ENCODE peak calls at places on chromosomes 12 and 14, in ten cellular contexts. M, T, U, R, W, Z, D, P, B and Y are unnamed samples.

GRCh38 chr14:99037777-99038176 is 234.2 kb downstream of the BCL11B start:
- DNase-seq in M (no peak), T (no peak), U (no peak), R (no peak), W (no peak), Z (peak; percentile 56), D (no peak), P (no peak), B (no peak), Y (no peak)

GRCh38 chr14:106062502-106063272 is 536.3 kb downstream of the TMEM121 start:
- DNase-seq in M (no peak), T (no peak), U (no peak), R (no peak), W (no peak), Z (no peak), D (no peak), P (no peak), B (no peak), Y (no peak)

GRCh38 chr12:49033611-49034286 is 15.2 kb upstream of the PRKAG1 start:
- DNase-seq in M (no peak), T (no peak), U (peak; percentile 16), R (no peak), W (no peak), Z (no peak), D (no peak), P (no peak), B (no peak), Y (no peak)

GRCh38 chr12:25187781-25188180 is 7.2 kb downstream of the DNAI7 start:
- DNase-seq in M (peak; percentile 76), T (no peak), U (peak; percentile 93), R (peak; percentile 91), W (peak; percentile 88), Z (no peak), D (no peak), P (no peak), B (no peak), Y (peak; percentile 94)

GRCh38 chr14:50801706-50802105 is 29.3 kb downstream of the NIN start:
- DNase-seq in M (no peak), T (no peak), U (peak; percentile 42), R (peak; percentile 59), W (peak; percentile 45), Z (no peak), D (no peak), P (no peak), B (no peak), Y (peak; percentile 73)

GRCh38 chr12:6956332-6956727 is 5.2 kb downstream of the PTPN6 start:
- DNase-seq in M (no peak), T (no peak), U (no peak), R (no peak), W (no peak), Z (no peak), D (no peak), P (no peak), B (no peak), Y (no peak)

GRCh38 chr14:19823765-19824164 is 20.2 kb downstream of the OR4N2 start:
- DNase-seq in M (no peak), T (no peak), U (no peak), R (peak; percentile 40), W (peak; percentile 2), Z (no peak), D (no peak), P (no peak), B (no peak), Y (no peak)

GRCh38 chr12:3101309-3102022 is 24.3 kb downstream of the TSPAN9 start:
- DNase-seq in M (no peak), T (no peak), U (no peak), R (no peak), W (peak; percentile 37), Z (no peak), D (no peak), P (no peak), B (no peak), Y (peak; percentile 57)

DNA sequence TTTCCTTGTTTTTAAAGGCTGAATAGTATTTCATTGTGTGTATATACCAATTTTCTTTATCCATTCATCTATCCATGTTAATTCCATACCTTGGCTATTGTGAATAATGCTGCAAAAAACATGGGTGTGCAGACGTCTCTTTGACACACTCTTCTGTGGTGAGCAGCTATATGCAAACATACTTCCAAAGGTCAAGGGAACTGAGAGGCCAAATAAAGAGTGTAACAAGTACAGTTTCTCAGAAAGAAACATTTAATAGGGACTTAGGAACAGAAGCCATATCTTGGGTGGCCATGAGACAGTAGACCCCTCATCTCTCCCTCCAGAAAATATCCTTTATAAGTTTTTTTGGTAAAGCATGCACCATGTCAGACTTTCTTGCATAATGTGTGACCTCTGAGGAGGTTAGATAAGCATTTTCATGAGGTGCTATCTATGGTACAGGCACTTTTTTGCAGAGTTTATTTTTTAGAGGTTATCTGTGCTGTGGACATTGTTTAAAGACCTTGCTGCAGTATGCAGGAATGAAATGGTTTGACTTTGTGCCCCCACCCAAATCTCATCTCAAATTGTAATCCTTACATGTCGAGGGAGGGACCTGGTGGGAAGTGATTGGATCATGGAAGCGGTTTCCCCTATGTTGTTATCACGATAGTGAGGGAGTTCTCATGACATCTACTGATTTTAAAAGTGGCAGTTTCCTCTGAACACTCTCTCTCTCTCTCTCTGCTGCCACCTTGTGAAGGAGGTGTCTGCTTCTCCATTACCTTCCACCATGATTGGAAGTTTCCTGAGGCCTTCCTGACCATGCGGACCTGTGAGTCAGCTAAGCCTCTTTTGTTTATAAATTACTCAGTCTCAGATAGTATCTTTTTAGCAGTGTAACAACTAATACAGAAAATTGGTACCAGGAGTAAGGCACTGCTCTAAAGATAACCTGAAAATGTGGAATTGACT is 1202.3 kb downstream of the GALC start:
- DNase-seq in M (no peak), T (no peak), U (no peak), R (no peak), W (no peak), Z (no peak), D (no peak), P (no peak), B (no peak), Y (no peak)
- TF ChIP-seq CTCF in M (no peak), T (no peak), U (no peak), R (no peak), W (no peak), Z (no peak), D (no peak), P (no peak), B (no peak), Y (no peak)

DNA sequence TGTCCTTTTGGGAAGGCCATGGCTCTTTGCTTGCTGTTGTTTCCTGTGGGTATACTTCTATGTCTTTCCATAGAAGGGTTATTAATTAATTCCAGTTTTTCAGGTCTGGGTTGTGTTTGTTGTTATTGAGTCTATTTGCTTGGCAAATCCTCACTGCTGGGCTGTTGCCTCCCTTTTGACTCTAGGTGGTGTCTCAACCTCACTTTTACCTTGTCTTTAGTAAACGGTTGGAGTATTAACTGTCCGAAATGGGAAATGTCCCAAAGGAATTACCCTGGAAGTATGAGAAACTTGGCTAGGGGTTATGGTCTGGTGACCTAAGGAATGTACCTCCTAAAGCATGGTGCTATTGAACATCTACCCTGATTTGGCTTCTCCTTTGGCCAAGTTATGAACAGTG is 16.7 kb downstream of the PRH1 start:
- DNase-seq in M (no peak), T (no peak), U (no peak), R (peak; percentile 12), W (peak; percentile 3), Z (no peak), D (no peak), P (no peak), B (no peak), Y (no peak)
- TF ChIP-seq CTCF in M (no peak), T (no peak), U (no peak), R (no peak), W (no peak), Z (no peak), D (no peak), P (no peak), B (no peak), Y (no peak)

DNA sequence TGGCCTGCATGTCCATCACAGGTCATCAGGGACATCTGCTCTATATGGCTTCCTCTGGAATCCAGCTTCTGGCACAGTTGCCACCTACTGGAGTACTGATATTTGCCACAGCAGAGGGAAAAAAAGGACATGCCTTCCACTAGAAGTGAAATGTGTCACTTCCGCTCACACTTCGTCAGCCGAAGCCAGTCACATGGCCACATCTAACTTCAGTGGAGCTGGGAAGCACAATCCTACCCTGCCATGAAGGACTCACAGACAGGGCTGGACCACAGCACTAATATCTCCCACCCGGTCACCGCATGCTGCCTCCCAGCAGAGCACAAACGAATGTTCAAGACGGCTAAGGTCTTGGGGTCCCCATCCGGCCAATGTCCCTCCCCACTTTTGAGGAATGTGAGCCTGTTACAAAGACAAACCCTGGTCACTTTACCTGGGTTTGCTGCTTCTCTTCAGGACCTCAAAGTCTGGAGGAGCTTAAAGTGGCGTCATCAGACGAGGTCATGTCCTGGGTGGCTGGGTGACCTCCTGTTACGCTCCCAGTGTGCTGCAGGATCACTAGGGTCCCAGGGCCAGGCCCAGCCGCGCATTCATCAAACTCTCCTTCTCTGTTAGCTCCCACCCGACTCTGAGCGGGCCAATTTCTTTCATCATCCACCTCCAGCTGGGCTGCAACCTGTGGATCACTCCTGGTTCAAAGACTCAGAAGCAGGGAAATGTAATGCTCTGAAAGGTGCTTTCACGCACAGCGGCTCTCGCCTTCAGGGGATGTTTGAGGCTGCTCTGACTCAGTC is 98.5 kb downstream of the GCH1 start:
- DNase-seq in M (no peak), T (no peak), U (no peak), R (no peak), W (no peak), Z (no peak), D (no peak), P (no peak), B (no peak), Y (no peak)
- TF ChIP-seq CTCF in M (no peak), T (no peak), U (no peak), R (no peak), W (no peak), Z (no peak), D (no peak), P (no peak), B (no peak), Y (no peak)

GRCh38 chr12:133080051-133080618 is 588 bp upstream of the ZNF140 start:
- DNase-seq in M (peak; percentile 98), T (peak; percentile 99), U (peak; percentile 100), R (peak; percentile 99), W (peak; percentile 99), Z (peak; percentile 98), D (peak; percentile 98), P (peak; percentile 65), B (peak; percentile 98), Y (peak; percentile 99)
- TF ChIP-seq CTCF in M (peak; percentile 17), T (no peak), U (no peak), R (no peak), W (peak; percentile 9), Z (no peak), D (no peak), P (no peak), B (no peak), Y (peak; percentile 26)

DNA sequence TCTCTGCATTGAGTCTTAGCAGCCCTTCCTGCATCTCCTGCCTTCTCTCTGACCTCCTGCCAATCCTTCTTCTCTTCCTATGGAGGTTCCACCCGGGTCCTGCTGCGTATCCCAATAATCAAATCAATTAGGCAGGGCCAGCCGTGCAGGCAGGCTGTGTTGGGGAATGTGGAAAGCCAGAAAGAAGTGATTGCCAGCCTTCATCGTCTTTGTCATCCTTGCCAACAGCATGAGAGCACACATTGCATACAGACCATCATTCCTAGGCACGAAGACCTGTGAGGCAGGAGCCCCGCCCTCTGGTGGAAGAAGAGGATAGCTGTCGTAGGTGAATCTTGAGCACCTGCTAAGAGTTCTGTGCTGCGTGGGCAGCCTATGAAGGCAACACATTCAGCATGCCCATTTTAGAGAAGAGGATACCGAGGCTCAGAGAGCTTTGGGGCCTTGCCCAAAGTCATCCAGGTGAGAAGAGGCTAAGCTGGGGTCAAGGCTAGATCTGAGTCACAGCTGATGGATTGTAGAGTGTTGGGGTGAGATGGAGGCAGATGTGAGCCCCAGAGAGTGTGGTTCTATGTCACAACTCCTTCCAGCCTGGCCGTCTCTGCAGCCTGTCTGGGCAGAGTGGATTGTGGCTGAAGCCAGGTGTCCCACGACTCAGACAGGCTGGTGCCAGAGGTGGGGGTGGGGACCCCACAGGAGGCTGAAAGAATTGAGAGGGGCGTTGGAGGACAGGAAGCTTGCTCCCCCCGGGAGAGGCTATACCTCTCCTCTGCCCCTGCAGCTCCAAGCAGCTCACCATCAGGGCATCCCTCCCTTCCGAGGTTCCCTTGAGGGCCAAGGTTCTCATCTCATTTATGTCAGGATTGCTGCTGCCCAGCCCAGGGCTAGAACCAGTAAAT is 12.7 kb downstream of the C14orf132 start:
- DNase-seq in M (no peak), T (no peak), U (no peak), R (no peak), W (no peak), Z (peak; percentile 52), D (no peak), P (peak; percentile 21), B (no peak), Y (peak; percentile 8)
- TF ChIP-seq CTCF in M (no peak), T (no peak), U (no peak), R (peak; percentile 6), W (no peak), Z (peak; percentile 46), D (no peak), P (peak; percentile 37), B (no peak), Y (no peak)